ENCODE peak calls at places on chromosome 18, in four cellular contexts. T, D, N and J are unnamed samples.

GRCh38 chr18:79400091-79400590 is 4.4 kb downstream of the NFATC1 start:
- DNase-seq in D (no peak), N (no peak), T (peak), J (peak)

GRCh38 chr18:35086704-35087103 is 45.5 kb downstream of the MAPRE2 start:
- DNase-seq in T (no peak), N (no peak), D (no peak), J (no peak)

GRCh38 chr18:14086459-14087231 is 45.6 kb downstream of the ZNF519 start:
- DNase-seq in N (peak), D (no peak), T (peak), J (peak)

GRCh38 chr18:37452015-37452414 is 113.6 kb downstream of the CELF4 start:
- DNase-seq in D (no peak), N (no peak), T (no peak), J (no peak)

GRCh38 chr18:46332956-46333355 is 228.8 kb downstream of the HAUS1 start:
- DNase-seq in D (no peak), N (no peak), T (no peak), J (no peak)

GRCh38 chr18:22223263-22223960 is 54.0 kb downstream of the GATA6 start:
- DNase-seq in D (no peak), N (peak), T (peak), J (peak)

GRCh38 chr18:22828171-22828570 is 105.0 kb upstream of the RBBP8 start:
- DNase-seq in N (no peak), D (no peak), T (no peak), J (no peak)

GRCh38 chr18:27599202-27599829 is 414.2 kb upstream of the CHST9 start:
- DNase-seq in T (peak), N (peak), D (no peak), J (peak)

GRCh38 chr18:2536493-2536892 is 34.8 kb downstream of the METTL4 start:
- DNase-seq in D (no peak), N (no peak), T (no peak), J (no peak)

GRCh38 chr18:13241893-13242175 is 23.3 kb downstream of the LDLRAD4 start:
- DNase-seq in T (no peak), D (no peak), N (no peak), J (no peak)

GRCh38 chr18:13513481-13513880 is 212.9 kb downstream of the FAM210A start:
- DNase-seq in D (no peak), N (no peak), T (no peak), J (no peak)

GRCh38 chr18:9643549-9643948 is 29.2 kb upstream of the PPP4R1 start:
- DNase-seq in T (no peak), N (peak), D (no peak), J (peak)

GRCh38 chr18:42030586-42031182 is 75.7 kb downstream of the PIK3C3 start:
- DNase-seq in D (no peak), N (peak), T (no peak), J (peak)

GRCh38 chr18:35578481-35578880 is 3.1 kb upstream of the GALNT1 start:
- DNase-seq in N (no peak), D (no peak), T (no peak), J (no peak)

GRCh38 chr18:78799382-78800089 is 180.1 kb upstream of the SALL3 start:
- DNase-seq in T (no peak), D (no peak), N (no peak), J (no peak)

GRCh38 chr18:3117493-3118192 is 102.1 kb downstream of the MYOM1 start:
- DNase-seq in N (peak), T (no peak), D (no peak), J (no peak)

GRCh38 chr18:26133652-26134051 is at the start of gene PSMA8:
- DNase-seq in T (no peak), N (no peak), D (no peak), J (no peak)

GRCh38 chr18:48919547-48919946 is 31.2 kb downstream of the SMAD7 start:
- DNase-seq in D (no peak), N (no peak), T (no peak), J (no peak)

GRCh38 chr18:48917579-48918101 is 33.1 kb downstream of the SMAD7 start:
- DNase-seq in D (no peak), T (peak), N (no peak), J (no peak)

GRCh38 chr18:48920408-48921038 is 30.2 kb downstream of the SMAD7 start:
- DNase-seq in N (no peak), D (no peak), T (no peak), J (no peak)

GRCh38 chr18:48918156-48918555 is 32.6 kb downstream of the SMAD7 start:
- DNase-seq in D (no peak), N (no peak), T (no peak), J (no peak)

DNA sequence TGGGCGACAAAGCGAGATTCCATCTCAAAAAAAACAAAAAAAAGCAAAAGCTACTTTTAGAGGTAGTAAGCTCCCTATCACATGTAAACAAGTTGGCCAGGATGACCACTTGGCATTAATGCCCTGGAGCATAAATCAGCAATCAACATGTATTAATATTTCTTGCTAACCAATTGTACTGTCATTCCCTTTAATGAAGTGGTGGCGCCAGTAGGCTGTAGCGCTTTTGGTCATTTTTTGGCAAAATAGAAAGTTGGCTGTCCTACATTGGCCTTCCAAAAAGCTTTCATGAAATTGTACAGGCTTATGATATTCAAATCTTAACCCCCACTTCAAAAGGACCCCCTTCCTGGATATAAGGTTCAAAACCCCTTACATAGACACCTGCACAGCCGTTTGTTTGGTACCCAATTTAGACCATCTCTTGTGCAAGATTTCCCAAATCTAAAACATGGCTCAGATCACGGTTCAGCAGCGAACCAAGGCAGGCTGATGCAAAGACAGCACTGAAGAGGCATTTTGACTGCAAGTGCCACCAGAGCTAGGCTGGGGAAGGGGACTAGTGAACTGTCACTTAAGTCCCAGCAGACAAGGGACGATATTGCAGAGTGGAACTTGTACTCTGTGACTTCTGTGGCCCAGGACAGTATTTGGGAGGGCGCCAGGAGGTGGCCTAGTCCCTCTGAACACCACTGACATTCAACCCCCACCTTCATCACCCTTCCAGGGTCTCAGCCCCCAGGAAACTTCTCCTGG is 31.9 kb downstream of the SMAD7 start:
- DNase-seq in N (no peak), T (no peak), D (no peak), J (no peak)
- TF ChIP-seq BHLHE40 in N (no peak), T (no peak), D (no peak), J (no peak)

GRCh38 chr18:59231877-59232276 is 11.9 kb downstream of the GRP start:
- DNase-seq in N (no peak), T (no peak), D (no peak), J (no peak)

GRCh38 chr18:59231157-59231556 is 11.2 kb downstream of the GRP start:
- DNase-seq in N (no peak), D (no peak), T (no peak), J (no peak)

GRCh38 chr18:59228361-59228760 is 8.4 kb downstream of the GRP start:
- DNase-seq in N (no peak), D (no peak), T (no peak), J (no peak)

GRCh38 chr18:59229681-59230443 is 9.9 kb downstream of the GRP start:
- DNase-seq in T (no peak), N (no peak), D (no peak), J (no peak)

GRCh38 chr18:59229191-59229590 is 9.2 kb downstream of the GRP start:
- DNase-seq in D (no peak), T (no peak), N (no peak), J (no peak)
- TF ChIP-seq SP1 in D (no peak), T (no peak), N (no peak), J (no peak)

GRCh38 chr18:48609820-48610815 is 71.3 kb downstream of the CTIF start:
- DNase-seq in N (no peak), T (no peak), D (no peak), J (no peak)
- TF ChIP-seq FOXK2 in N (no peak), T (no peak), D (no peak), J (no peak)

GRCh38 chr18:49936821-49937220 is 123.5 kb upstream of the ACAA2 start:
- DNase-seq in N (no peak), T (no peak), D (no peak), J (no peak)

GRCh38 chr18:49935215-49935614 is 121.9 kb upstream of the ACAA2 start:
- DNase-seq in N (no peak), D (no peak), T (no peak), J (no peak)

GRCh38 chr18:49933530-49933929 is 120.2 kb upstream of the ACAA2 start:
- DNase-seq in N (no peak), D (no peak), T (no peak), J (no peak)

GRCh38 chr18:49931760-49932159 is 118.4 kb upstream of the ACAA2 start:
- DNase-seq in D (no peak), T (no peak), N (no peak), J (no peak)

DNA sequence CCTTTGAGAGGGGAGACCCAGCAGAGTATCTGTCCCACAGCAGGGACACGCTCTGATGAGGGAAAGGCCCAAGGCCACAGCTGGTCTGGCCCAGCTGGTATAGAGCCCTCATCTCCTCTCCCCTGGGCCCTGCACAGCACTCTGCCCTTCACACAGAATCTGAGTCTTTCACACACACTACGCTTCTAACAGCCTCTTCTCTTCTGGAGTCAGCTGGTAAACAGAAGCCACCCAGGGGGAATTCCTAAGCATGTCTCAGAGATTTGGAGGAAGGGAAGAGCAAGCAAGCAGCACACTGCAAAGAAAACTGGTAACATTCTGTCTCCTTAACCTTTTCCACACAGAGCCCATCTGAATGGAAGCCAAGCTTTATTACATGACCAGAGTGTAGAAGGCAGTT is 121.1 kb upstream of the ACAA2 start:
- DNase-seq in N (no peak), T (no peak), D (no peak), J (no peak)
- TF ChIP-seq BHLHE40 in N (no peak), T (no peak), D (no peak), J (no peak)

DNA sequence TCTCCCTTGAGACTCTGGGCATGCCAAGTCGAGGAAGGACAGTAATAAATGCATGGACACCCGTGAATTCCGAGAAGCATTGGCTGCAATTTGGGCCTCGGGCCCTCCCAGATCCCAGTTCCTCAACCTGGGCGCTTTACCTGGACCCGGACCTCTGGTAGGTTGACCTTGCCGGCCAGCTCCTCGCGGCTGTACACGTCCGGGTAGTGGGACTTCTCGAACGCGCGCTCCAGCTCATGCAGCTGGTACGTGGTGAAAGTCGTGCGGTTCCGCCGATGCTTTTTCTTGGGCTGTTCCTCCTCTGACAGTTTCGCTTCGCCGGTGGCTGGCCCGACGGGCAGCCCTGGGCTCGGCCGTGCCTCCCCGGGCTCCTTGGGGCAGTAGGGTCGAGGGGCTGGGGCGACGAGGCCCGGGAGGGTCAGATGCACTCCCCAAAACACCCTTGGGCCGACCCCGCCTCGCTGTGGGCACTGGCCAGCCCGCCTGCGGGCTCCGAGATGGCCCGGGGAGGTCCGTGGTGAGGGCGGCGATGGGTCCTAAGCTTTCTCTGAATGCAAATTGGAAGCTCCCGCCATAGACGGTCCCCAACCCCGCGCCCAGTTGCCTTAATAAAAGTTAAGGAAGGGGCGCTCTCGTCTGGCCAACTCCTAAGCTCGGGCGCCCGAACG is 899 bp downstream of the RAX start:
- DNase-seq in T (no peak), D (no peak), N (no peak), J (no peak)
- TF ChIP-seq SP1 in T (no peak), D (no peak), N (no peak), J (no peak)

GRCh38 chr18:44229693-44230108 is 451.0 kb upstream of the SETBP1 start:
- DNase-seq in T (no peak), D (no peak), N (no peak), J (no peak)
- TF ChIP-seq FOXK2 in T (no peak), D (no peak), N (no peak), J (no peak)

DNA sequence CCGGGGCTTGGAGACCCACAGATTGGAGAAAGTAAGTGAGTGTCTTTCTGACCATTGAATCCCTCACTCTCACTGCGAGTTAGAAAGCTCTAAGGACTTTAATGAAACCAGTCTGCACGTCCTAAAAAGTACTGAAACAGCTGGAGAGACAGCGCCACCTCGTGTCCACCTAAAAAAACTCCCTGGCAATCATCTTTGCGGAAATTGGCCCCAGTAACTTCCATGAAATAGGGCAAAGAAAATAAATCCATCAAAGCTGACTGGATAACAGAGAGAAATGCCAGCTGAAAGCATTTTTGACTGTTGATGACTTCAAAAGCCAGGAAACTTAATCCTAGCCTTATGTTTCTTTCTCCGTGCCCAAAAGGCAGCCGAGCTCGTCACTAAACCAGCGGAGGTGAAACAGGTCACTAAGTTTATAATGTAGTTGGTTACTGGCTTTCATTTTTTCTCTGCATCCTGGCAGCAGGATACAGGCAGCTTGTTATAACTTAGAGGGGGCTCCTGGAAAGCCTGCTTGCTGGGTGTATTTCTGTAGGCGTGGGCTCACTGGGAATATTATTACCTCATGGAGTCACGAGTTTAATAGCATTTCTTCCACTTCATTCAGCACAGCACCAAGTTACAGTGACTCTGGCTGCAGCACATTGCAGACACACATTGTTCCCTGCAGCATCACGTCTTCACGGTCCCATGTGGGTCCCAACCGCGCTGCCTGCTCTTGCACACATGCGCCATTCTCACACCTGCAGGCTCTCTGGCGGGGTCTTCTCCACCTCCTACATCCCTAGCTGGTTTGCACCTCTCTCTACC is 266.5 kb downstream of the HRH4 start:
- DNase-seq in N (peak), T (peak), D (no peak), J (peak)
- TF ChIP-seq BHLHE40 in N (no peak), T (no peak), D (no peak), J (no peak)